ENCODE peak calls at places on chromosomes 3 and 15, in seven cellular contexts. A is H1, R is K562, S is HCT116, F is SK-N-SH, E is GM12878, U is HepG2. X is an unnamed sample.
A peak's percentile ranks its signal among the peaks of the same experiment; 100 is the strongest.

GRCh38 chr15:76763554-76763953 is 141.6 kb downstream of the SCAPER start:
- DNase-seq in A (no peak), R (no peak), S (no peak), F (no peak), E (no peak), U (no peak), X (no peak)

GRCh38 chr3:31265646-31266423 is 266.9 kb upstream of the STT3B start:
- DNase-seq in A (no peak), R (no peak), S (no peak), F (no peak), E (no peak), U (no peak), X (no peak)

GRCh38 chr3:63135362-63135761 is 142.7 kb upstream of the SYNPR start:
- DNase-seq in A (no peak), R (no peak), S (no peak), F (no peak), E (no peak), U (no peak), X (peak; percentile 73)

GRCh38 chr3:143014921-143015320 is 13.6 kb downstream of the U2SURP start:
- DNase-seq in A (no peak), R (no peak), S (no peak), F (no peak), E (no peak), U (no peak), X (no peak)

GRCh38 chr3:105611304-105612192 is 244.8 kb downstream of the ALCAM start:
- DNase-seq in A (no peak), R (no peak), S (peak; percentile 33), F (no peak), E (no peak), U (no peak), X (peak; percentile 60)

GRCh38 chr15:56428821-56429458 is 36.0 kb downstream of the MNS1 start:
- DNase-seq in A (no peak), R (peak; percentile 8), S (peak; percentile 10), F (peak; percentile 21), E (peak; percentile 7), U (peak; percentile 32), X (peak; percentile 36)

GRCh38 chr3:187997490-187997889 is 156.5 kb upstream of the LPP start:
- DNase-seq in A (no peak), R (no peak), S (no peak), F (no peak), E (no peak), U (no peak), X (no peak)

GRCh38 chr3:59056706-59057105 is 6.9 kb upstream of the CFAP20DC start:
- DNase-seq in A (no peak), R (no peak), S (no peak), F (no peak), E (no peak), U (no peak), X (no peak)

GRCh38 chr3:20197775-20198174 is 11.8 kb upstream of the SGO1 start:
- DNase-seq in A (no peak), R (no peak), S (peak; percentile 32), F (no peak), E (no peak), U (no peak), X (no peak)

GRCh38 chr3:20323307-20323927 is 137.4 kb upstream of the SGO1 start:
- DNase-seq in A (no peak), R (no peak), S (no peak), F (no peak), E (no peak), U (peak; percentile 70), X (no peak)

GRCh38 chr3:118799303-118799702 is 235.3 kb downstream of the IGSF11 start:
- DNase-seq in A (no peak), R (no peak), S (no peak), F (no peak), E (no peak), U (no peak), X (no peak)

GRCh38 chr3:47910777-47911440 is 105.3 kb downstream of the MAP4 start:
- DNase-seq in A (no peak), R (peak; percentile 51), S (peak; percentile 81), F (peak; percentile 16), E (no peak), U (peak; percentile 14), X (no peak)
- TF ChIP-seq JUND in A (peak; percentile 48), R (peak; percentile 78), S (peak; percentile 94), F (peak; percentile 95), E (no peak), U (no peak), X (no peak)

GRCh38 chr3:11757441-11757875 is 89.2 kb downstream of the TAMM41 start:
- DNase-seq in A (no peak), R (no peak), S (no peak), F (no peak), E (no peak), U (no peak), X (no peak)
- TF ChIP-seq JUND in A (no peak), R (peak; percentile 63), S (no peak), F (no peak), E (no peak), U (no peak), X (no peak)

GRCh38 chr3:2823016-2823415 is 287.2 kb downstream of the IL5RA start:
- DNase-seq in A (no peak), R (no peak), S (no peak), F (no peak), E (no peak), U (no peak), X (no peak)
- TF ChIP-seq JUND in A (no peak), R (no peak), S (no peak), F (no peak), E (no peak), U (no peak), X (no peak)

GRCh38 chr3:189133768-189134167 is 38.0 kb upstream of the TPRG1 start:
- DNase-seq in A (no peak), R (no peak), S (no peak), F (no peak), E (no peak), U (no peak), X (no peak)

GRCh38 chr3:189132901-189133300 is 38.9 kb upstream of the TPRG1 start:
- DNase-seq in A (no peak), R (no peak), S (no peak), F (no peak), E (no peak), U (no peak), X (no peak)

GRCh38 chr3:189137416-189137815 is 34.4 kb upstream of the TPRG1 start:
- DNase-seq in A (no peak), R (no peak), S (no peak), F (no peak), E (no peak), U (no peak), X (no peak)

GRCh38 chr3:189132125-189132744 is 39.5 kb upstream of the TPRG1 start:
- DNase-seq in A (no peak), R (no peak), S (peak; percentile 93), F (no peak), E (peak; percentile 9), U (peak; percentile 65), X (no peak)
- TF ChIP-seq JUND in A (no peak), R (no peak), S (peak; percentile 99), F (peak; percentile 91), E (no peak), U (no peak), X (no peak)

GRCh38 chr3:172167892-172168648 is 128.7 kb downstream of the FNDC3B start:
- DNase-seq in A (no peak), R (no peak), S (no peak), F (no peak), E (no peak), U (no peak), X (no peak)
- TF ChIP-seq JUND in A (no peak), R (no peak), S (no peak), F (no peak), E (no peak), U (no peak), X (no peak)

X was measured in T47D.